ENCODE peak calls at places on chromosomes 1 and 21, in four cellular contexts. One of them, this sample, is unnamed.

GRCh38 chr1:197638316-197638715 is 137.0 kb downstream of the DENND1B start:
- DNase-seq in HepG2: no peak
- DNase-seq in K562: no peak
- DNase-seq in WTC11: no peak
- DNase-seq in this sample: no peak

GRCh38 chr1:235138821-235139220 is 10.2 kb upstream of the TOMM20 start:
- DNase-seq in WTC11: no peak
- DNase-seq in K562: no peak
- DNase-seq in HepG2: no peak
- DNase-seq in this sample: no peak

GRCh38 chr1:173393655-173393993 is 83.5 kb upstream of the PRDX6 start:
- DNase-seq in K562: no peak
- DNase-seq in WTC11: no peak
- DNase-seq in HepG2: no peak
- DNase-seq in this sample: peak

GRCh38 chr1:72438270-72438669 is 155.9 kb upstream of the NEGR1 start:
- DNase-seq in HepG2: no peak
- DNase-seq in WTC11: no peak
- DNase-seq in K562: no peak
- DNase-seq in this sample: no peak

GRCh38 chr1:201882665-201883132 is 6.0 kb upstream of the SHISA4 start:
- DNase-seq in HepG2: no peak
- DNase-seq in WTC11: no peak
- DNase-seq in K562: peak
- DNase-seq in this sample: peak

GRCh38 chr1:229627003-229627402 is 956 bp downstream of the URB2 start:
- DNase-seq in WTC11: no peak
- DNase-seq in K562: no peak
- DNase-seq in HepG2: no peak
- DNase-seq in this sample: no peak

GRCh38 chr1:37574834-37575479 is 18.2 kb downstream of the DNALI1 start:
- DNase-seq in HepG2: no peak
- DNase-seq in K562: no peak
- DNase-seq in WTC11: no peak
- DNase-seq in this sample: no peak

GRCh38 chr1:216221260-216221700 is 202.0 kb downstream of the USH2A start:
- DNase-seq in WTC11: peak
- DNase-seq in K562: peak
- DNase-seq in HepG2: peak
- DNase-seq in this sample: peak

GRCh38 chr1:27027575-27028250 is 15.1 kb upstream of the TENT5B start:
- DNase-seq in HepG2: peak
- DNase-seq in K562: peak
- DNase-seq in WTC11: no peak
- DNase-seq in this sample: no peak

GRCh38 chr1:93763981-93764750 is 82.5 kb upstream of the BCAR3 start:
- DNase-seq in HepG2: no peak
- DNase-seq in K562: no peak
- DNase-seq in WTC11: no peak
- DNase-seq in this sample: no peak

GRCh38 chr1:225694151-225694603 is 41.3 kb upstream of the ENAH start:
- DNase-seq in HepG2: peak
- DNase-seq in K562: no peak
- DNase-seq in WTC11: no peak
- DNase-seq in this sample: peak

GRCh38 chr1:114353233-114353632 is 157.8 kb downstream of the TRIM33 start:
- DNase-seq in K562: peak
- DNase-seq in HepG2: peak
- DNase-seq in WTC11: no peak
- DNase-seq in this sample: no peak

GRCh38 chr21:33797565-33797964 is 118.0 kb downstream of the ATP5PO start:
- DNase-seq in K562: no peak
- DNase-seq in HepG2: no peak
- DNase-seq in WTC11: no peak
- DNase-seq in this sample: no peak

GRCh38 chr1:68916227-68916853 is 419.5 kb upstream of the DEPDC1 start:
- DNase-seq in K562: no peak
- DNase-seq in WTC11: no peak
- DNase-seq in HepG2: no peak
- DNase-seq in this sample: no peak

GRCh38 chr1:31583995-31584868 is 7.9 kb downstream of the TINAGL1 start:
- DNase-seq in K562: peak
- DNase-seq in HepG2: peak
- DNase-seq in WTC11: no peak
- DNase-seq in this sample: no peak

GRCh38 chr1:184828369-184828717 is 73.7 kb upstream of the EDEM3 start:
- DNase-seq in WTC11: no peak
- DNase-seq in K562: no peak
- DNase-seq in HepG2: no peak
- DNase-seq in this sample: no peak

GRCh38 chr1:61448934-61449368 is 276.0 kb downstream of the TM2D1 start:
- DNase-seq in K562: no peak
- DNase-seq in HepG2: no peak
- DNase-seq in WTC11: no peak
- DNase-seq in this sample: no peak

GRCh38 chr1:94608142-94608851 is 66.7 kb upstream of the F3 start:
- DNase-seq in K562: no peak
- DNase-seq in HepG2: peak
- DNase-seq in WTC11: no peak
- DNase-seq in this sample: peak

GRCh38 chr1:29465755-29466154 is 229.4 kb downstream of the PTPRU start:
- DNase-seq in K562: peak
- DNase-seq in WTC11: no peak
- DNase-seq in HepG2: peak
- DNase-seq in this sample: no peak

GRCh38 chr1:246072456-246072855 is 434.6 kb downstream of the SMYD3 start:
- DNase-seq in HepG2: no peak
- DNase-seq in WTC11: no peak
- DNase-seq in K562: no peak
- DNase-seq in this sample: no peak

GRCh38 chr1:167291539-167292195 is 71.0 kb downstream of the POU2F1 start:
- DNase-seq in HepG2: no peak
- DNase-seq in K562: no peak
- DNase-seq in WTC11: no peak
- DNase-seq in this sample: no peak

GRCh38 chr1:111730706-111731105 is 8.5 kb downstream of the INKA2 start:
- DNase-seq in WTC11: no peak
- DNase-seq in HepG2: no peak
- DNase-seq in K562: no peak
- DNase-seq in this sample: no peak

GRCh38 chr1:164518692-164519332 is 40.2 kb upstream of the PBX1 start:
- DNase-seq in HepG2: no peak
- DNase-seq in WTC11: no peak
- DNase-seq in K562: no peak
- DNase-seq in this sample: peak

GRCh38 chr1:24557711-24558121 is 1.8 kb downstream of the NCMAP start:
- DNase-seq in WTC11: no peak
- DNase-seq in HepG2: no peak
- DNase-seq in K562: no peak
- DNase-seq in this sample: no peak

GRCh38 chr1:31912839-31913239 is 25.3 kb downstream of the PTP4A2 start:
- DNase-seq in WTC11: no peak
- DNase-seq in K562: no peak
- DNase-seq in HepG2: no peak
- DNase-seq in this sample: no peak

GRCh38 chr1:235532350-235532749 is 28.1 kb upstream of the B3GALNT2 start:
- DNase-seq in WTC11: no peak
- DNase-seq in K562: no peak
- DNase-seq in HepG2: no peak
- DNase-seq in this sample: no peak

GRCh38 chr1:25523512-25523911 is 19.9 kb upstream of the LDLRAP1 start:
- DNase-seq in WTC11: peak
- DNase-seq in K562: peak
- DNase-seq in HepG2: no peak
- DNase-seq in this sample: no peak

GRCh38 chr1:226695335-226695900 is 43.7 kb downstream of the ITPKB start:
- DNase-seq in WTC11: no peak
- DNase-seq in K562: no peak
- DNase-seq in HepG2: no peak
- DNase-seq in this sample: no peak

GRCh38 chr1:236687273-236687672 is 974 bp downstream of the ACTN2 start:
- DNase-seq in WTC11: no peak
- DNase-seq in K562: no peak
- DNase-seq in HepG2: no peak
- DNase-seq in this sample: no peak

GRCh38 chr21:43827015-43827611 is 37.7 kb downstream of the RRP1 start:
- DNase-seq in HepG2: no peak
- DNase-seq in K562: no peak
- DNase-seq in WTC11: no peak
- DNase-seq in this sample: no peak

GRCh38 chr21:15669247-15669646 is 60.5 kb upstream of the USP25 start:
- DNase-seq in K562: no peak
- DNase-seq in WTC11: no peak
- DNase-seq in HepG2: no peak
- DNase-seq in this sample: no peak

GRCh38 chr1:2523891-2524609 is 2.3 kb downstream of the PANK4 start:
- DNase-seq in K562: no peak
- DNase-seq in HepG2: no peak
- DNase-seq in WTC11: no peak
- DNase-seq in this sample: no peak

GRCh38 chr1:42860339-42861013 is 14.1 kb downstream of the ZNF691 start:
- DNase-seq in WTC11: no peak
- DNase-seq in HepG2: no peak
- DNase-seq in K562: no peak
- DNase-seq in this sample: no peak

GRCh38 chr1:43760745-43761343 is 53.5 kb downstream of the ST3GAL3 start:
- DNase-seq in WTC11: no peak
- DNase-seq in HepG2: no peak
- DNase-seq in K562: peak
- DNase-seq in this sample: no peak

GRCh38 chr1:162632743-162633326 is 571 bp downstream of the DDR2 start:
- DNase-seq in HepG2: no peak
- DNase-seq in WTC11: no peak
- DNase-seq in K562: no peak
- DNase-seq in this sample: no peak

GRCh38 chr1:202671388-202671787 is 38.9 kb downstream of the SYT2 start:
- DNase-seq in WTC11: no peak
- DNase-seq in HepG2: no peak
- DNase-seq in K562: no peak
- DNase-seq in this sample: no peak

GRCh38 chr1:180197231-180197630 is 32.8 kb upstream of the LHX4 start:
- DNase-seq in K562: no peak
- DNase-seq in HepG2: no peak
- DNase-seq in WTC11: no peak
- DNase-seq in this sample: no peak

GRCh38 chr1:45172015-45172414 is 34.4 kb downstream of the ZSWIM5 start:
- DNase-seq in WTC11: no peak
- DNase-seq in HepG2: peak
- DNase-seq in K562: no peak
- DNase-seq in this sample: peak

GRCh38 chr21:33265664-33266049 is 510 bp upstream of the IL10RB start:
- DNase-seq in WTC11: no peak
- DNase-seq in K562: peak
- DNase-seq in HepG2: no peak
- DNase-seq in this sample: no peak

GRCh38 chr1:115976062-115976899 is at the start of gene SLC22A15:
- DNase-seq in K562: peak
- DNase-seq in HepG2: no peak
- DNase-seq in WTC11: peak
- DNase-seq in this sample: peak
- TF ChIP-seq NR3C1 in K562: peak
- TF ChIP-seq NR3C1 in HepG2: no peak
- TF ChIP-seq NR3C1 in WTC11: no peak
- TF ChIP-seq NR3C1 in this sample: no peak

GRCh38 chr1:40876891-40877290 is 14.7 kb upstream of the CITED4 start:
- DNase-seq in WTC11: no peak
- DNase-seq in HepG2: no peak
- DNase-seq in K562: no peak
- DNase-seq in this sample: no peak

GRCh38 chr1:40877681-40878080 is 15.5 kb upstream of the CITED4 start:
- DNase-seq in WTC11: no peak
- DNase-seq in HepG2: no peak
- DNase-seq in K562: no peak
- DNase-seq in this sample: peak

GRCh38 chr1:40880813-40881549 is 18.8 kb upstream of the CITED4 start:
- DNase-seq in K562: no peak
- DNase-seq in HepG2: no peak
- DNase-seq in WTC11: no peak
- DNase-seq in this sample: no peak

GRCh38 chr1:40878906-40879305 is 16.7 kb upstream of the CITED4 start:
- DNase-seq in K562: no peak
- DNase-seq in WTC11: no peak
- DNase-seq in HepG2: no peak
- DNase-seq in this sample: no peak

GRCh38 chr1:40879487-40880175 is 17.5 kb upstream of the CITED4 start:
- DNase-seq in WTC11: no peak
- DNase-seq in K562: no peak
- DNase-seq in HepG2: no peak
- DNase-seq in this sample: no peak
- TF ChIP-seq NR3C1 in WTC11: no peak
- TF ChIP-seq NR3C1 in K562: no peak
- TF ChIP-seq NR3C1 in HepG2: no peak
- TF ChIP-seq NR3C1 in this sample: no peak

DNA sequence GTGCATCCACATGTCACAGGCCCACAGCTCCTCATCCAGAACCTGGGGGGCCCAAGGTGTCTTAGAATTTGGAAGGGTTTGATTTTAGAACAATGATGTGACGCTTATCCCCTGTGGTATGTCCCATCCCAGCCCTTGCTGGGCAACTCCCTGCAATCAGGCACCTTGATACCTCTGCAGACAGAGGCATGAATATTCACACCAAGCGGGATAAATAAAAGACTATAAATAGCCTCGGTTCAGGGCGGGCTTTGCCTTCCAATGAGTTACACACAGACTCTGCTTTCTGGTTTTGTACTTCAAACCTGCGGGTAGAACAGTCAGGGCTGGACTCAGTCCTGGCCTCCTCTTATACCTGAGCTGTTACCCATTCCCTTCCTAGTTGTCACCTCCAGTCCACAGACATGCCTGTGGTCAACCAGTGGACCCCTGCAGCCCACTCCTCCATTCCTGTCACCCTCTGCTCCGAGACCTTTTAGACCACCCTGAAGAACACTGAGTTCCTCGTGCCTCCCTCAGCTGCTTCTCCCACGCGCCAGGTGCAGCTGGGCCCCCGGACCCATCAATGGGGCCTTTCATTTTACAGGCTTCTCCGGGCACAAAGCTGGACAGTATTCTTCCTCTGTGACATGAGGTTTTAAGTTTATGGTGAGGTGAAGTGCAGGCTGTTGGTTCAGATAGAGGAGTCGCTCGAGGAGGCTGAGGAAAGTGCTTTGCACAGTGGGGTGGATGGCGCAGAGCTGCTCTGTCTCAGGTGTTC is 120.1 kb upstream of the TNR start:
- DNase-seq in K562: no peak
- DNase-seq in HepG2: no peak
- DNase-seq in WTC11: no peak
- DNase-seq in this sample: no peak
- TF ChIP-seq NR3C1 in K562: no peak
- TF ChIP-seq NR3C1 in HepG2: no peak
- TF ChIP-seq NR3C1 in WTC11: no peak
- TF ChIP-seq NR3C1 in this sample: no peak

GRCh38 chr1:156815307-156815826 is 1.3 kb downstream of the SH2D2A start:
- DNase-seq in HepG2: no peak
- DNase-seq in WTC11: no peak
- DNase-seq in K562: no peak
- DNase-seq in this sample: peak
- TF ChIP-seq NR3C1 in HepG2: no peak
- TF ChIP-seq NR3C1 in WTC11: no peak
- TF ChIP-seq NR3C1 in K562: no peak
- TF ChIP-seq NR3C1 in this sample: no peak

This sample was measured in A549.